ENCODE peak calls at places on chromosomes 7 and 10, in seven cellular contexts. One of them, this sample, is unnamed.

GRCh38 chr7:110839866-110840265 is 251.1 kb upstream of the LRRN3 start:
- DNase-seq in glutamatergic neuron: no peak
- DNase-seq in epithelial cell of esophagus: no peak
- DNase-seq in GM20000: no peak
- DNase-seq in brain microvascular endothelial cell: peak; percentile 45
- DNase-seq in left ventricle myocardium inferior: peak; percentile 21
- DNase-seq in A549: no peak
- DNase-seq in this sample: no peak

GRCh38 chr7:69776611-69777010 is 178.3 kb downstream of the AUTS2 start:
- DNase-seq in epithelial cell of esophagus: no peak
- DNase-seq in left ventricle myocardium inferior: no peak
- DNase-seq in GM20000: no peak
- DNase-seq in glutamatergic neuron: no peak
- DNase-seq in A549: no peak
- DNase-seq in brain microvascular endothelial cell: no peak
- DNase-seq in this sample: no peak

GRCh38 chr7:17462059-17462695 is 163.7 kb downstream of the AHR start:
- DNase-seq in epithelial cell of esophagus: peak; percentile 69
- DNase-seq in brain microvascular endothelial cell: no peak
- DNase-seq in A549: no peak
- DNase-seq in glutamatergic neuron: no peak
- DNase-seq in left ventricle myocardium inferior: no peak
- DNase-seq in GM20000: no peak
- DNase-seq in this sample: no peak

GRCh38 chr7:151506901-151507382 is 12.8 kb downstream of the RHEB start:
- DNase-seq in glutamatergic neuron: no peak
- DNase-seq in left ventricle myocardium inferior: no peak
- DNase-seq in brain microvascular endothelial cell: no peak
- DNase-seq in epithelial cell of esophagus: peak; percentile 47
- DNase-seq in A549: no peak
- DNase-seq in GM20000: no peak
- DNase-seq in this sample: no peak

GRCh38 chr7:66928388-66928787 is 7.4 kb downstream of the TMEM248 start:
- DNase-seq in epithelial cell of esophagus: no peak
- DNase-seq in glutamatergic neuron: no peak
- DNase-seq in brain microvascular endothelial cell: no peak
- DNase-seq in left ventricle myocardium inferior: peak; percentile 22
- DNase-seq in GM20000: no peak
- DNase-seq in A549: no peak
- DNase-seq in this sample: no peak

GRCh38 chr7:39461263-39461662 is 104.9 kb upstream of the YAE1 start:
- DNase-seq in brain microvascular endothelial cell: no peak
- DNase-seq in epithelial cell of esophagus: peak; percentile 20
- DNase-seq in glutamatergic neuron: no peak
- DNase-seq in GM20000: no peak
- DNase-seq in A549: no peak
- DNase-seq in left ventricle myocardium inferior: no peak
- DNase-seq in this sample: no peak

GRCh38 chr7:121428857-121429489 is 32.9 kb upstream of the FAM3C start:
- DNase-seq in brain microvascular endothelial cell: peak; percentile 69
- DNase-seq in epithelial cell of esophagus: peak; percentile 63
- DNase-seq in left ventricle myocardium inferior: no peak
- DNase-seq in A549: no peak
- DNase-seq in glutamatergic neuron: no peak
- DNase-seq in GM20000: no peak
- DNase-seq in this sample: no peak

GRCh38 chr10:42754155-42755027 is 28.2 kb upstream of the BMS1 start:
- DNase-seq in left ventricle myocardium inferior: peak; percentile 50
- DNase-seq in brain microvascular endothelial cell: no peak
- DNase-seq in epithelial cell of esophagus: peak; percentile 21
- DNase-seq in A549: peak; percentile 15
- DNase-seq in GM20000: peak; percentile 70
- DNase-seq in glutamatergic neuron: peak; percentile 58
- DNase-seq in this sample: peak; percentile 37

GRCh38 chr7:468681-469590 is 50.7 kb downstream of the PDGFA start:
- DNase-seq in GM20000: no peak
- DNase-seq in epithelial cell of esophagus: no peak
- DNase-seq in brain microvascular endothelial cell: peak; percentile 61
- DNase-seq in A549: no peak
- DNase-seq in glutamatergic neuron: no peak
- DNase-seq in left ventricle myocardium inferior: no peak
- DNase-seq in this sample: peak; percentile 47

GRCh38 chr7:100830396-100830795 is 3.1 kb upstream of the EPHB4 start:
- DNase-seq in glutamatergic neuron: no peak
- DNase-seq in left ventricle myocardium inferior: no peak
- DNase-seq in epithelial cell of esophagus: no peak
- DNase-seq in GM20000: no peak
- DNase-seq in A549: no peak
- DNase-seq in brain microvascular endothelial cell: no peak
- DNase-seq in this sample: no peak

GRCh38 chr7:82247814-82248433 is 195.7 kb downstream of the CACNA2D1 start:
- DNase-seq in epithelial cell of esophagus: peak; percentile 29
- DNase-seq in brain microvascular endothelial cell: no peak
- DNase-seq in glutamatergic neuron: no peak
- DNase-seq in A549: peak; percentile 5
- DNase-seq in left ventricle myocardium inferior: no peak
- DNase-seq in GM20000: no peak
- DNase-seq in this sample: no peak

GRCh38 chr7:7051221-7051877 is 131.0 kb upstream of the C1GALT1 start:
- DNase-seq in glutamatergic neuron: no peak
- DNase-seq in epithelial cell of esophagus: peak; percentile 26
- DNase-seq in left ventricle myocardium inferior: no peak
- DNase-seq in GM20000: peak; percentile 23
- DNase-seq in brain microvascular endothelial cell: no peak
- DNase-seq in A549: no peak
- DNase-seq in this sample: no peak

GRCh38 chr7:94666879-94667587 is 11.1 kb upstream of the SGCE start:
- DNase-seq in epithelial cell of esophagus: no peak
- DNase-seq in A549: no peak
- DNase-seq in left ventricle myocardium inferior: no peak
- DNase-seq in brain microvascular endothelial cell: no peak
- DNase-seq in GM20000: no peak
- DNase-seq in glutamatergic neuron: no peak
- DNase-seq in this sample: no peak

GRCh38 chr7:139895141-139895829 is 66.2 kb downstream of the TBXAS1 start:
- DNase-seq in glutamatergic neuron: no peak
- DNase-seq in left ventricle myocardium inferior: no peak
- DNase-seq in A549: no peak
- DNase-seq in GM20000: no peak
- DNase-seq in brain microvascular endothelial cell: no peak
- DNase-seq in epithelial cell of esophagus: no peak
- DNase-seq in this sample: no peak

GRCh38 chr7:147513451-147513850 is 1077.1 kb upstream of the C7orf33 start:
- DNase-seq in glutamatergic neuron: no peak
- DNase-seq in GM20000: no peak
- DNase-seq in A549: no peak
- DNase-seq in left ventricle myocardium inferior: no peak
- DNase-seq in brain microvascular endothelial cell: no peak
- DNase-seq in epithelial cell of esophagus: no peak
- DNase-seq in this sample: no peak

GRCh38 chr10:111295788-111296187 is 219.0 kb downstream of the ADRA2A start:
- DNase-seq in glutamatergic neuron: no peak
- DNase-seq in left ventricle myocardium inferior: no peak
- DNase-seq in brain microvascular endothelial cell: peak; percentile 19
- DNase-seq in epithelial cell of esophagus: no peak
- DNase-seq in A549: no peak
- DNase-seq in GM20000: no peak
- DNase-seq in this sample: no peak

GRCh38 chr7:1085910-1086421 is 1.9 kb upstream of the GPER1 start:
- DNase-seq in GM20000: no peak
- DNase-seq in left ventricle myocardium inferior: no peak
- DNase-seq in brain microvascular endothelial cell: no peak
- DNase-seq in epithelial cell of esophagus: no peak
- DNase-seq in A549: no peak
- DNase-seq in glutamatergic neuron: no peak
- DNase-seq in this sample: no peak

GRCh38 chr10:94521276-94522250 is 24.0 kb upstream of the HELLS start:
- DNase-seq in left ventricle myocardium inferior: no peak
- DNase-seq in A549: no peak
- DNase-seq in brain microvascular endothelial cell: no peak
- DNase-seq in epithelial cell of esophagus: no peak
- DNase-seq in GM20000: no peak
- DNase-seq in glutamatergic neuron: no peak
- DNase-seq in this sample: no peak

GRCh38 chr7:107051376-107051775 is 6.9 kb downstream of the PRKAR2B start:
- DNase-seq in brain microvascular endothelial cell: no peak
- DNase-seq in A549: no peak
- DNase-seq in glutamatergic neuron: no peak
- DNase-seq in epithelial cell of esophagus: no peak
- DNase-seq in GM20000: no peak
- DNase-seq in left ventricle myocardium inferior: no peak
- DNase-seq in this sample: no peak

GRCh38 chr10:132540456-132540855 is 2.9 kb downstream of the INPP5A start:
- DNase-seq in glutamatergic neuron: no peak
- DNase-seq in GM20000: no peak
- DNase-seq in left ventricle myocardium inferior: peak; percentile 30
- DNase-seq in A549: no peak
- DNase-seq in brain microvascular endothelial cell: peak; percentile 51
- DNase-seq in epithelial cell of esophagus: peak; percentile 38
- DNase-seq in this sample: no peak

GRCh38 chr7:107035446-107035845 is 9.1 kb upstream of the PRKAR2B start:
- DNase-seq in left ventricle myocardium inferior: no peak
- DNase-seq in glutamatergic neuron: no peak
- DNase-seq in brain microvascular endothelial cell: peak; percentile 87
- DNase-seq in GM20000: no peak
- DNase-seq in epithelial cell of esophagus: peak; percentile 62
- DNase-seq in A549: peak; percentile 43
- DNase-seq in this sample: no peak

GRCh38 chr7:108973075-108973474 is 403.4 kb downstream of the DNAJB9 start:
- DNase-seq in epithelial cell of esophagus: peak; percentile 10
- DNase-seq in glutamatergic neuron: no peak
- DNase-seq in left ventricle myocardium inferior: no peak
- DNase-seq in GM20000: no peak
- DNase-seq in A549: no peak
- DNase-seq in brain microvascular endothelial cell: no peak
- DNase-seq in this sample: no peak
- TF ChIP-seq CTCF in epithelial cell of esophagus: peak; percentile 30
- TF ChIP-seq CTCF in glutamatergic neuron: no peak
- TF ChIP-seq CTCF in left ventricle myocardium inferior: no peak
- TF ChIP-seq CTCF in GM20000: no peak
- TF ChIP-seq CTCF in A549: peak; percentile 28
- TF ChIP-seq CTCF in brain microvascular endothelial cell: no peak
- TF ChIP-seq CTCF in this sample: no peak

GRCh38 chr7:29574659-29575058 is 11.0 kb downstream of the PRR15 start:
- DNase-seq in GM20000: no peak
- DNase-seq in epithelial cell of esophagus: no peak
- DNase-seq in glutamatergic neuron: no peak
- DNase-seq in left ventricle myocardium inferior: no peak
- DNase-seq in brain microvascular endothelial cell: no peak
- DNase-seq in A549: no peak
- DNase-seq in this sample: no peak

GRCh38 chr7:29569648-29570047 is 6.0 kb downstream of the PRR15 start:
- DNase-seq in epithelial cell of esophagus: peak; percentile 61
- DNase-seq in left ventricle myocardium inferior: no peak
- DNase-seq in A549: no peak
- DNase-seq in glutamatergic neuron: no peak
- DNase-seq in GM20000: no peak
- DNase-seq in brain microvascular endothelial cell: no peak
- DNase-seq in this sample: no peak

GRCh38 chr7:29572543-29572942 is 8.9 kb downstream of the PRR15 start:
- DNase-seq in GM20000: no peak
- DNase-seq in glutamatergic neuron: no peak
- DNase-seq in left ventricle myocardium inferior: no peak
- DNase-seq in A549: no peak
- DNase-seq in brain microvascular endothelial cell: no peak
- DNase-seq in epithelial cell of esophagus: no peak
- DNase-seq in this sample: no peak

GRCh38 chr7:29573594-29573993 is 10.0 kb downstream of the PRR15 start:
- DNase-seq in GM20000: no peak
- DNase-seq in glutamatergic neuron: no peak
- DNase-seq in epithelial cell of esophagus: no peak
- DNase-seq in left ventricle myocardium inferior: no peak
- DNase-seq in A549: no peak
- DNase-seq in brain microvascular endothelial cell: no peak
- DNase-seq in this sample: no peak
- TF ChIP-seq CTCF in GM20000: no peak
- TF ChIP-seq CTCF in glutamatergic neuron: no peak
- TF ChIP-seq CTCF in epithelial cell of esophagus: no peak
- TF ChIP-seq CTCF in left ventricle myocardium inferior: no peak
- TF ChIP-seq CTCF in A549: no peak
- TF ChIP-seq CTCF in brain microvascular endothelial cell: no peak
- TF ChIP-seq CTCF in this sample: no peak

GRCh38 chr7:28362812-28363211 is 49.5 kb upstream of the CREB5 start:
- DNase-seq in epithelial cell of esophagus: no peak
- DNase-seq in GM20000: no peak
- DNase-seq in glutamatergic neuron: no peak
- DNase-seq in left ventricle myocardium inferior: no peak
- DNase-seq in A549: no peak
- DNase-seq in brain microvascular endothelial cell: no peak
- DNase-seq in this sample: no peak
- TF ChIP-seq CTCF in epithelial cell of esophagus: no peak
- TF ChIP-seq CTCF in GM20000: no peak
- TF ChIP-seq CTCF in glutamatergic neuron: peak; percentile 36
- TF ChIP-seq CTCF in left ventricle myocardium inferior: no peak
- TF ChIP-seq CTCF in A549: peak; percentile 21
- TF ChIP-seq CTCF in brain microvascular endothelial cell: peak; percentile 5
- TF ChIP-seq CTCF in this sample: peak; percentile 13

GRCh38 chr7:149851449-149851848 is 13.3 kb downstream of the ZNF862 start:
- DNase-seq in epithelial cell of esophagus: no peak
- DNase-seq in glutamatergic neuron: no peak
- DNase-seq in brain microvascular endothelial cell: no peak
- DNase-seq in GM20000: no peak
- DNase-seq in A549: no peak
- DNase-seq in left ventricle myocardium inferior: no peak
- DNase-seq in this sample: no peak

GRCh38 chr7:149853157-149853556 is 15.0 kb downstream of the ZNF862 start:
- DNase-seq in A549: no peak
- DNase-seq in glutamatergic neuron: no peak
- DNase-seq in epithelial cell of esophagus: no peak
- DNase-seq in brain microvascular endothelial cell: no peak
- DNase-seq in left ventricle myocardium inferior: no peak
- DNase-seq in GM20000: no peak
- DNase-seq in this sample: no peak

GRCh38 chr7:149849174-149849573 is 11.0 kb downstream of the ZNF862 start:
- DNase-seq in GM20000: no peak
- DNase-seq in A549: no peak
- DNase-seq in epithelial cell of esophagus: no peak
- DNase-seq in left ventricle myocardium inferior: no peak
- DNase-seq in brain microvascular endothelial cell: no peak
- DNase-seq in glutamatergic neuron: no peak
- DNase-seq in this sample: no peak

GRCh38 chr7:149850716-149851115 is 12.5 kb downstream of the ZNF862 start:
- DNase-seq in left ventricle myocardium inferior: no peak
- DNase-seq in epithelial cell of esophagus: no peak
- DNase-seq in brain microvascular endothelial cell: no peak
- DNase-seq in A549: no peak
- DNase-seq in glutamatergic neuron: no peak
- DNase-seq in GM20000: no peak
- DNase-seq in this sample: no peak

DNA sequence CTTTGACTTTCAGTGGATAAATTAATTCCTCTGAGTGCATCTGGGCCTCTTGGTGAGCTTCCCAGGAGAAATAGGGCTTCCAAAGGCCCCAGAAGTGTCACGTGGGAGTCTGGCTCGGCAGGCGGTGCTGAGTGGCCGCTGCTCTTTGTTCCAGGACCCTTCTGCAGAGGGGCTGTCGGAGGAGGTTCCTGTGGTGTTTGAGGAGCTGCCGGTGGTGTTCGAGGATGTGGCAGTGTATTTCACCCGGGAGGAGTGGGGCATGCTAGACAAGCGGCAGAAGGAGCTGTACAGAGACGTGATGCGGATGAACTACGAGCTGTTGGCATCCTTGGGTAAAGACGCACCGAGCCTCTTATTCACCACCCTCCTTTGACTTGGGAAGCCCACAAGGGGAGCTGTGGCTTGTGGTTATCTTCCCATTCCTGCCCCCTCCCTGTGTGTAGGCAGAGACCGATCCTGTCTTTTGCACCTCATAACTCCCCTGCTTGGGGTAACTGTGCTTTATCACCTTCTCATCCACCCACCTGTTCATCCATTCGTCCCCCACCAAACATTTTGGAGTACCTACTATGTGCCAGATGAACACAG is 11.9 kb downstream of the ZNF862 start:
- DNase-seq in glutamatergic neuron: no peak
- DNase-seq in left ventricle myocardium inferior: no peak
- DNase-seq in epithelial cell of esophagus: no peak
- DNase-seq in GM20000: no peak
- DNase-seq in brain microvascular endothelial cell: no peak
- DNase-seq in A549: no peak
- DNase-seq in this sample: no peak
- TF ChIP-seq CTCF in glutamatergic neuron: no peak
- TF ChIP-seq CTCF in left ventricle myocardium inferior: no peak
- TF ChIP-seq CTCF in epithelial cell of esophagus: no peak
- TF ChIP-seq CTCF in GM20000: no peak
- TF ChIP-seq CTCF in brain microvascular endothelial cell: peak; percentile 18
- TF ChIP-seq CTCF in A549: no peak
- TF ChIP-seq CTCF in this sample: no peak